ENCODE peak calls at places on chromosomes 7 and 10, in five cellular contexts. P is GM23248, X is HepG2, V is stomach, T is left lung. B is an unnamed sample.

GRCh38 chr10:104614245-104614831 is 26.8 kb upstream of the SORCS3 start:
- DNase-seq in P (peak; percentile 57), X (peak; percentile 17), V (no peak), T (no peak), B (peak; percentile 9)

GRCh38 chr7:120843121-120843520 is 14.8 kb downstream of the TSPAN12 start:
- DNase-seq in P (peak; percentile 67), X (no peak), V (no peak), T (no peak), B (no peak)

GRCh38 chr10:69362471-69362954 is 54.2 kb downstream of the TACR2 start:
- DNase-seq in P (peak; percentile 93), X (no peak), V (peak; percentile 61), T (no peak), B (peak; percentile 36)

GRCh38 chr7:26862806-26863205 is 1.6 kb downstream of the SKAP2 start:
- DNase-seq in P (no peak), X (no peak), V (no peak), T (no peak), B (no peak)

GRCh38 chr10:69866688-69867461 is 65.2 kb downstream of the COL13A1 start:
- DNase-seq in P (peak; percentile 90), X (no peak), V (peak; percentile 36), T (no peak), B (no peak)

GRCh38 chr10:72243822-72244437 is 27.9 kb upstream of the ASCC1 start:
- DNase-seq in P (peak; percentile 95), X (no peak), V (peak; percentile 58), T (no peak), B (no peak)

GRCh38 chr7:33087356-33087755 is 21.8 kb downstream of the RP9 start:
- DNase-seq in P (no peak), X (no peak), V (no peak), T (no peak), B (no peak)

GRCh38 chr10:129085821-129086220 is 381.2 kb upstream of the MGMT start:
- DNase-seq in P (peak; percentile 25), X (no peak), V (no peak), T (no peak), B (no peak)

GRCh38 chr10:131310054-131310903 is 1.2 kb downstream of the TCERG1L start:
- DNase-seq in P (peak; percentile 25), X (no peak), V (no peak), T (no peak), B (no peak)

GRCh38 chr7:50393547-50394252 is 56.5 kb downstream of the FIGNL1 start:
- DNase-seq in P (no peak), X (no peak), V (no peak), T (no peak), B (no peak)

GRCh38 chr7:137992042-137992737 is 9.7 kb downstream of the CREB3L2 start:
- DNase-seq in P (peak; percentile 85), X (peak; percentile 98), V (no peak), T (no peak), B (no peak)

GRCh38 chr10:48982584-48982983 is 42.9 kb upstream of the LRRC18 start:
- DNase-seq in P (peak; percentile 36), X (no peak), V (no peak), T (no peak), B (no peak)

GRCh38 chr10:74910604-74911355 is 84.4 kb downstream of the KAT6B start:
- DNase-seq in P (no peak), X (no peak), V (no peak), T (no peak), B (no peak)

GRCh38 chr10:60096761-60097513 is 190.6 kb upstream of the CCDC6 start:
- DNase-seq in P (no peak), X (no peak), V (no peak), T (no peak), B (no peak)

GRCh38 chr10:78178397-78178796 is 144.7 kb downstream of the RPS24 start:
- DNase-seq in P (no peak), X (no peak), V (no peak), T (no peak), B (no peak)

GRCh38 chr7:141609566-141609965 is 58.4 kb downstream of the AGK start:
- DNase-seq in P (no peak), X (no peak), V (no peak), T (no peak), B (no peak)

GRCh38 chr7:94510582-94511456 is 1.2 kb downstream of the CASD1 start:
- DNase-seq in P (peak; percentile 62), X (peak; percentile 31), V (peak; percentile 32), T (no peak), B (peak; percentile 40)

GRCh38 chr10:46282460-46283216 is 4.2 kb upstream of the ANTXRL start:
- DNase-seq in P (peak; percentile 90), X (peak; percentile 33), V (peak; percentile 80), T (peak; percentile 95), B (peak; percentile 26)

GRCh38 chr7:56009695-56010094 is 41.5 kb downstream of the PSPH start:
- DNase-seq in P (no peak), X (peak; percentile 65), V (peak; percentile 65), T (no peak), B (no peak)

GRCh38 chr10:122062831-122063674 is 74.1 kb downstream of the TACC2 start:
- DNase-seq in P (peak; percentile 95), X (peak; percentile 97), V (peak; percentile 88), T (no peak), B (no peak)

GRCh38 chr7:83414947-83415346 is 234.0 kb downstream of the SEMA3E start:
- DNase-seq in P (no peak), X (no peak), V (no peak), T (no peak), B (no peak)

GRCh38 chr10:77458986-77459590 is 178.5 kb downstream of the KCNMA1 start:
- DNase-seq in P (peak; percentile 56), X (no peak), V (no peak), T (no peak), B (no peak)

GRCh38 chr7:125908714-125909113 is 979.1 kb upstream of the POT1 start:
- DNase-seq in P (no peak), X (no peak), V (no peak), T (no peak), B (no peak)

GRCh38 chr7:36203081-36203775 is 50.2 kb downstream of the EEPD1 start:
- DNase-seq in P (no peak), X (no peak), V (no peak), T (no peak), B (no peak)
- H3K4me3 ChIP-seq in P (no peak overlapping the region), X (no peak overlapping the region), V (no peak overlapping the region), T (no peak overlapping the region), B (no peak overlapping the region)

GRCh38 chr10:102731222-102731800 is 12.4 kb upstream of the WBP1L start:
- DNase-seq in P (no peak), X (no peak), V (no peak), T (no peak), B (no peak)

GRCh38 chr10:102735065-102735562 is 8.6 kb upstream of the WBP1L start:
- DNase-seq in P (peak; percentile 26), X (no peak), V (no peak), T (no peak), B (no peak)

GRCh38 chr10:102727037-102727818 is 12.8 kb downstream of the SFXN2 start:
- DNase-seq in P (no peak), X (no peak), V (no peak), T (no peak), B (no peak)

GRCh38 chr10:102729090-102730026 is 14.4 kb upstream of the WBP1L start:
- DNase-seq in P (peak; percentile 90), X (peak; percentile 56), V (peak; percentile 89), T (peak; percentile 96), B (peak; percentile 49)

GRCh38 chr10:102732661-102733060 is 11.1 kb upstream of the WBP1L start:
- DNase-seq in P (no peak), X (no peak), V (no peak), T (no peak), B (no peak)
- H3K36me3 ChIP-seq in P (no peaks in the 10 kb centered on the region), X (peaks cover 50% of the 10 kb centered on the region), V (peaks cover 2% of the 10 kb centered on the region), T (no peaks in the 10 kb centered on the region), B (no peaks in the 10 kb centered on the region)

GRCh38 chr10:11034762-11035161 is 17.1 kb downstream of the CELF2 start:
- DNase-seq in P (no peak), X (no peak), V (no peak), T (no peak), B (no peak)
- H3K4me1 ChIP-seq in P (peaks cover 19% of the 10 kb centered on the region), X (no peaks in the 10 kb centered on the region), V (peaks cover 13% of the 10 kb centered on the region), T (peaks cover 14% of the 10 kb centered on the region), B (no peaks in the 10 kb centered on the region)

GRCh38 chr10:125083576-125083920 is 76.8 kb downstream of the CTBP2 start:
- DNase-seq in P (peak; percentile 70), X (no peak), V (peak; percentile 55), T (no peak), B (no peak)
- H3K4me3 ChIP-seq in P (no peak overlapping the region), X (no peak overlapping the region), V (no peak overlapping the region), T (no peak overlapping the region), B (no peak overlapping the region)

GRCh38 chr7:73463260-73463659 is 29.7 kb downstream of the FZD9 start:
- DNase-seq in P (no peak), X (no peak), V (no peak), T (no peak), B (no peak)

GRCh38 chr7:73463966-73464365 is 30.4 kb downstream of the FZD9 start:
- DNase-seq in P (no peak), X (no peak), V (no peak), T (no peak), B (no peak)

GRCh38 chr7:73461782-73462285 is 28.3 kb downstream of the FZD9 start:
- DNase-seq in P (no peak), X (no peak), V (no peak), T (no peak), B (no peak)
- H3K36me3 ChIP-seq in P (peaks cover 90% of the 10 kb centered on the region), X (peaks cover 96% of the 10 kb centered on the region), V (peaks cover 88% of the 10 kb centered on the region), T (no peaks in the 10 kb centered on the region), B (peaks cover 21% of the 10 kb centered on the region)

DNA sequence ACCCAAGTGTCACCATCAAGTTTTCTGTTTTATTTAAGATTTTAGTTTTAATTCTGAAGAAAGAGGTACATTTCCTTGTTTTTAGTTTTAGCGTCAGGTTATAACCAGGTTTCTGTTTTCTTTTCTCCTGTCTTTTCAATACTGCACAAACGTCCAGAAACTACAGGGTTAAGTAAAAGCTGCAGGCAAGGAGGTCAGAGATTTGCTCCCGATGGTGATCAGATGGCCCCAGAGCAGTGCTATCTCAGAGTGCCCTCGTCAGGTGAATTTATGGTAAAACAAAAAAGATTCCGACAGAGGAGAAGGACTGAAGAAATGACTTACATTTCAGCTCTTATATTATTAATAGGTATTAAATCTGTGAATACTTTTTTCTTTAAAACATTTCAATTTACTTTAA is 128.2 kb downstream of the STRA8 start:
- DNase-seq in P (no peak), X (no peak), V (no peak), T (no peak), B (no peak)
- H3K4me1 ChIP-seq in P (no peaks in the 10 kb centered on the region), X (peaks cover 2% of the 10 kb centered on the region), V (no peaks in the 10 kb centered on the region), T (no peaks in the 10 kb centered on the region), B (no peaks in the 10 kb centered on the region)

DNA sequence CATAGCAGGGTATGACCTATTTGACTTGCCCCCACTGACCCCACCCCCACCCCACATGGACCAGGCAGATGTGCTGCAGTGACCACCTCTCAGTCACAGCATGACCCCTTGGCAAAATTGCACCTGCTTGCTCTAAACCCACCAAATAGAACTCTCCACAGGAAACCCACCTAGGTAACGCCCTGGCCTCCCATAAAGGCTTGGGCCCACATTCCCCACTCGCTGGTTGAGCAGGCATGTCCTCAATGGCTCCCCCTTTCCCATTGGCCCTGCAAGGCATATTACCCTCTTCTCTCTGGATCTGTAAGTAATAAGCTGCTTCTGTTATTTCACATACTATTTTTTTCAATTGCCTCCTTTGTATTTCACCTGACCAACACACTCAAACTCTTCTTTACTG is 2.7 kb downstream of the IFIT1 start:
- DNase-seq in P (no peak), X (no peak), V (no peak), T (no peak), B (no peak)
- H3K4me3 ChIP-seq in P (no peak overlapping the region), X (no peak overlapping the region), V (no peak overlapping the region), T (no peak overlapping the region), B (no peak overlapping the region)